ENCODE peak calls at places on chromosome 1, in five cellular contexts. Q, P, S, N and R are unnamed samples.
A peak's percentile ranks its signal among the peaks of the same experiment; 100 is the strongest.

GRCh38 chr1:7942701-7943029 is 2.0 kb upstream of the TNFRSF9 start:
- DNase-seq in Q (no peak), P (no peak), S (no peak), N (no peak), R (no peak)

GRCh38 chr1:246067432-246068021 is 439.6 kb downstream of the SMYD3 start:
- DNase-seq in Q (no peak), P (no peak), S (no peak), N (no peak), R (no peak)

GRCh38 chr1:100354971-100355394 is 2.7 kb downstream of the CDC14A start:
- DNase-seq in Q (no peak), P (no peak), S (no peak), N (peak; percentile 51), R (peak; percentile 53)

GRCh38 chr1:117642963-117643362 is 37.1 kb downstream of the TENT5C start:
- DNase-seq in Q (no peak), P (no peak), S (no peak), N (no peak), R (no peak)

GRCh38 chr1:18176619-18177018 is 69.0 kb downstream of the IGSF21 start:
- DNase-seq in Q (no peak), P (no peak), S (no peak), N (no peak), R (no peak)

GRCh38 chr1:2314803-2315710 is 76.3 kb downstream of the MORN1 start:
- DNase-seq in Q (peak; percentile 97), P (no peak), S (no peak), N (no peak), R (peak; percentile 20)

GRCh38 chr1:87572891-87573290 is 244.2 kb downstream of the LMO4 start:
- DNase-seq in Q (no peak), P (no peak), S (no peak), N (no peak), R (no peak)

GRCh38 chr1:170426596-170426995 is 105.4 kb upstream of the GORAB start:
- DNase-seq in Q (no peak), P (no peak), S (no peak), N (no peak), R (no peak)

GRCh38 chr1:55870076-55870475 is 654.9 kb upstream of the USP24 start:
- DNase-seq in Q (no peak), P (no peak), S (no peak), N (no peak), R (no peak)

GRCh38 chr1:64757213-64757612 is 12.3 kb downstream of the RAVER2 start:
- DNase-seq in Q (no peak), P (no peak), S (no peak), N (no peak), R (no peak)

GRCh38 chr1:228743405-228743804 is 8.1 kb downstream of the RHOU start:
- DNase-seq in Q (no peak), P (no peak), S (no peak), N (no peak), R (no peak)

DNA sequence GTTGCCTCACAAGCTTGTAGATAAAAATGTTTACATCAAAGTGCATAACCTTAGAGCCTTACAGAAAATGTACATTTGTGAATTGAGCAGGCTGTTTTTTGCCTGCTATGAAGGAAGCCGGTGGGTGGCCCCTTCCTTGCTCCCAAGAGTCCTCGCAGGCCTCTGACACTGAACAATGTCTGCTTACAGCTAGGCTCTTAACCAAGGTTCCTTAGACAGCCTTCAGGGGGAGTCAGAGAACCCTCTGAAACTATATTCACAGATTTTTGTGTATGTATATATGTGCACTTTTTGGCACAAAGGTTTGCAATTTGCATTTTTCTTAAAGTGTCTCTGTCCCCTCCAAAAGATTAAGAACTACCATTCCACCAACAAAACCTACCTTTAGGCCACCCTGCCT is 282.6 kb downstream of the BARHL2 start:
- DNase-seq in Q (no peak), P (no peak), S (no peak), N (peak; percentile 13), R (no peak)
- TF ChIP-seq JUND in Q (no peak), P (no peak), S (no peak), N (no peak), R (no peak)

DNA sequence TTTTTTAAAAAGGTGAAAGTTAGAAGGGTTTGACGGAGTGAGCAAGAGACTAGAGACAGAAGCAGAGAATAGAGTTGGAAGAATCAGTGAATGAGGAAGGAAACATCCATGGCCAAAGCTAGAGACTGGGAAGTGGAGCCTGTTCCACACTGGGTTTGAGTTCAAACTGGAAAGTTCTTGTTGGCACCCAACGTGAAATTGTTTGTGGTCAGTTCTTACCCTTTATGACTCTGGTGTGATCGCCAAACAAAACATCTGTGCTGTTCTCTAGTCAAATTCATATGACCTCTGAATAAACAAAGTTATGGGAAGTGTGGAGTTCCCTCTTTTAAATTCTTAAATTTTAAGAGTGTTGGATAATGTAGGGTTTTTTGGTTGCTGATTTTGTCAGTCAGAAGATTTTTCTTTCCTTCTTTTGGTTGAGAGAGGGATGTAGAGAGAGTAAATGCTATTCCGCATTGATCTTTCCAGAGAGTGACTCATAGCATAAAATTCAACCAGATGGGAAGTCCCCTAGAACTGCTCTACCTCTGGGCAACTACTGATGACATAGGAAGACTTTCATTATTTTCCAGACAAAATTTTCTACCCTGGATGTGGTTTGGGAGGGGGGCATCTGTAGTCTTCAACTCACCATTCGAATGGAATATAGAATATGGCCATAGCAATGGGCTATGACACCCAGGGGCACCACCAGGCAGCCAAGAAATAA is 36.4 kb downstream of the CHML start:
- DNase-seq in Q (no peak), P (no peak), S (no peak), N (no peak), R (no peak)
- TF ChIP-seq JUND in Q (no peak), P (no peak), S (no peak), N (no peak), R (no peak)

DNA sequence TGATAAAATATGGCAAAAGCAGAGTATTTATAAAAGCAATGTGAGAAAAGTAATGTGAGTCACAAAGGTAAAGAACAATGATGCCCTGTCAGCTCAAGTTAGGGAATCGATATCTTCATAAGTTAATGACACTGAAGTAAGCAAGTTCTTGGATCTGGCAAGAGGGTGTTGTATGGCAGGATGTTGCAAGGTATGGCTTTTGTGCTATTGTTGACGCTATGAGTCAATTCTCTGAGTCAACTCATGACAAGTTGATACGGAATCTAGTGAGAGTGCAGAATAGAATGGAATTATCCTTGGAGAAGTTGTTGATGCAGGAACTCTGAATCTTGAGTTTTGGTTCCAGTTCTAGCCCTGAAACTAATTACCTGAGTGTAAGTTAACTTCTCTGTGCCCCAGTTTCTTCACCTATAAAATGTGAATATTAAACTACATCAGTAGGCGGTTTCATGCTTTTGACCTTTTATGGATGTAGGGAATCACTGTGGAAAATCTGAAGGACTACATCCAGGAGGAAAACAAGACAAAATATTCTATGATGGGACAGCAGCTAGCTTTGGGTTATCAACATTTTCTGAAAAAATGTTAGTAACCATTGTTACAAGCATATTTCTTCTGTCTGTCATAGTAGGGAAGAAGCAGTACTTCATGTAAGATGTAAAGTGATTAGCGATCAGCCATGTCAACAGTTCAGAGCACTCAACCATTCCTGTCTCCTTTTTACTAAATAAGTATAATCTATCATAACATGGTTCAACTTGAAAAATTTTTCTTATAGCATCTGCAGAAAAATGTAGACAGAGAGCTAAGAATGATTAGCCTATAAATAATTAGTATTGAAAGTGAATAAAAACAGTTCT is 96.9 kb downstream of the ATP6V1G3 start:
- DNase-seq in Q (no peak), P (no peak), S (no peak), N (peak; percentile 98), R (no peak)
- TF ChIP-seq JUND in Q (peak; percentile 91), P (no peak), S (no peak), N (peak; percentile 99), R (no peak)

GRCh38 chr1:202561240-202561639 is 149.0 kb downstream of the SYT2 start:
- DNase-seq in Q (no peak), P (no peak), S (no peak), N (no peak), R (no peak)
- TF ChIP-seq JUND in Q (no peak), P (no peak), S (no peak), N (no peak), R (no peak)

GRCh38 chr1:200992382-200993101 is 31.0 kb downstream of the KIF21B start:
- DNase-seq in Q (no peak), P (no peak), S (no peak), N (no peak), R (no peak)
- TF ChIP-seq JUND in Q (no peak), P (no peak), S (no peak), N (no peak), R (no peak)

GRCh38 chr1:20487236-20487590 is 1.2 kb upstream of the CAMK2N1 start:
- DNase-seq in Q (peak; percentile 71), P (no peak), S (no peak), N (no peak), R (no peak)

GRCh38 chr1:20484526-20485462 is 1.2 kb downstream of the CAMK2N1 start:
- DNase-seq in Q (peak; percentile 72), P (no peak), S (no peak), N (no peak), R (peak; percentile 28)

GRCh38 chr1:20483833-20484525 is 2.0 kb downstream of the CAMK2N1 start:
- DNase-seq in Q (peak; percentile 83), P (no peak), S (no peak), N (no peak), R (peak; percentile 25)

GRCh38 chr1:20485527-20486456 is at the start of gene CAMK2N1:
- DNase-seq in Q (peak; percentile 89), P (no peak), S (no peak), N (no peak), R (peak; percentile 83)

DNA sequence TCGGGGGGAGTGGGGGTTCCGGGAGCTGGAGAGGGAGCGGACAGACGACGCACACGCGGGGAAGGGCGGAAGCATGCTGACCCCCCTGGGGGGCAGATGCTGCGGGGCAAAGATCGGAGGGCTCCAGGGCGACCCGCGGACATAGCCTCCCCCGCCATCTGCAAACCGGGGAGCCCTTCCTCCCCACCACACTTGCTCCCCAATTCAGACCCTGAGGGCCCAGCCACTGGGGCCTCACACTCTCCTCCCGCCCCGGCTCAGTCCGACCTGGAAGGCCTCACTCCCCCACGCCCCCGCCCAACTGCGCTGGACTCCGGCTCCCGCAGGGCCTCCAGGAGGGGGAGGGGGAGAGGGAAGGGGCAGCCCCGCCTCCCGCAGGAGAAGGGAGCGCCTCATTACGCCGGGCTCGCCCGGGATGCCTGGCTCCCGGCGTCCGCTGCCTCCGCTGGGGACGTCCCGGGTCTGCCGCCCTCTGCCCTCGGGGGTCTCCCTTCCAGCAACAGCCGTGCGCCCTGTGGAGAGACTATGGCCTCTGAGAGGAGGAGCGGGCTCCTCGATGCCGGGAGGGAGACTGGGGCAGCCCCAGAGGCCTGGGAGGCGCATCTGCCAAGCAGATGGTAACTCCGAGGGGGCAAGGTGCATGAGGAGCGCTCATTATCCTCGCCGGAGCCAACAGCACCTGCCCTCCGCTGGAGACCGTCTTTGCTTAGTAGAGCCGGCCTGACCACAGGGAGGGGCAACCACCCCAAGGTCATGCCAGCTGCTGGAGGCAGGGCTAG is 636 bp upstream of the CAMK2N1 start:
- DNase-seq in Q (peak; percentile 89), P (no peak), S (no peak), N (no peak), R (peak; percentile 82)
- TF ChIP-seq JUND in Q (no peak), P (no peak), S (no peak), N (no peak), R (no peak)

DNA sequence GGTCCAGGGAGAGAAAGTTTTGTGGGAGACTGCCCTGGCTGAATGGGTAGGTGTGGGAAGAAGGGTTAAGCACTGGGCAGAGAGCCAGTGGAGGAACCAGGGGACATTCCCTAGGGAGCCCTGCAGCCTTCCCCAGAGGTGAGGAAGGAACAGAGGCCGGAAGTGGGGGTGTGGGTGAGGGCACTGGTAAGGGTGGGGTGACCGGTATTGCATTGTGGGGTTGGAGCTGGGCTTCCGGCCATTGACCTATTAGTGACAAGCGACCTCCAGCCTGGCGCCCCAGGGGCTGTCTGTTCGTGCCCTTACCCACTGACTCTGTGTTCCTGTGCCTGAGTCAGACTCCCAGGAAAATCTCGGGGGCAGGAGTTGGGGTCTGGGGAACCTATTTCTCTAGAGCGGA is 3.5 kb upstream of the TSPAN1 start:
- DNase-seq in Q (peak; percentile 10), P (no peak), S (no peak), N (no peak), R (no peak)
- TF ChIP-seq JUND in Q (no peak), P (no peak), S (no peak), N (no peak), R (no peak)